ENCODE peak calls at places on chromosomes 2 and 18, in eight cellular contexts. One of them, this sample, is unnamed.

GRCh38 chr2:70561893-70562292 is 8.3 kb upstream of the TGFA start:
- DNase-seq in Karpas-422: no peak
- DNase-seq in heart left ventricle: no peak
- DNase-seq in CD4-positive, CD25-positive, alpha-beta regulatory T cell: no peak
- DNase-seq in fibroblast of pulmonary artery: no peak
- DNase-seq in neural progenitor cell: no peak
- DNase-seq in AG04449: no peak
- DNase-seq in fibroblast of lung: no peak
- DNase-seq in this sample: no peak

GRCh38 chr2:145563752-145564615 is 1044.1 kb upstream of the ZEB2 start:
- DNase-seq in neural progenitor cell: no peak
- DNase-seq in fibroblast of lung: peak
- DNase-seq in AG04449: no peak
- DNase-seq in fibroblast of pulmonary artery: no peak
- DNase-seq in heart left ventricle: no peak
- DNase-seq in Karpas-422: no peak
- DNase-seq in CD4-positive, CD25-positive, alpha-beta regulatory T cell: no peak
- DNase-seq in this sample: peak

GRCh38 chr2:25174192-25174861 is 5.9 kb upstream of the POMC start:
- DNase-seq in neural progenitor cell: no peak
- DNase-seq in fibroblast of lung: no peak
- DNase-seq in AG04449: no peak
- DNase-seq in fibroblast of pulmonary artery: no peak
- DNase-seq in CD4-positive, CD25-positive, alpha-beta regulatory T cell: no peak
- DNase-seq in heart left ventricle: no peak
- DNase-seq in Karpas-422: no peak
- DNase-seq in this sample: no peak

GRCh38 chr2:125516496-125517109 is 1139.4 kb upstream of the GYPC start:
- DNase-seq in fibroblast of pulmonary artery: peak
- DNase-seq in AG04449: no peak
- DNase-seq in Karpas-422: peak
- DNase-seq in neural progenitor cell: peak
- DNase-seq in fibroblast of lung: peak
- DNase-seq in CD4-positive, CD25-positive, alpha-beta regulatory T cell: no peak
- DNase-seq in heart left ventricle: no peak
- DNase-seq in this sample: no peak

GRCh38 chr2:237590272-237591020 is at the start of gene RAB17:
- DNase-seq in neural progenitor cell: no peak
- DNase-seq in Karpas-422: no peak
- DNase-seq in AG04449: peak
- DNase-seq in fibroblast of lung: peak
- DNase-seq in fibroblast of pulmonary artery: peak
- DNase-seq in heart left ventricle: no peak
- DNase-seq in CD4-positive, CD25-positive, alpha-beta regulatory T cell: no peak
- DNase-seq in this sample: no peak

GRCh38 chr18:9115984-9116383 is 13.5 kb downstream of the NDUFV2 start:
- DNase-seq in CD4-positive, CD25-positive, alpha-beta regulatory T cell: no peak
- DNase-seq in fibroblast of pulmonary artery: no peak
- DNase-seq in AG04449: no peak
- DNase-seq in Karpas-422: no peak
- DNase-seq in fibroblast of lung: no peak
- DNase-seq in heart left ventricle: no peak
- DNase-seq in neural progenitor cell: no peak
- DNase-seq in this sample: no peak

GRCh38 chr2:158211516-158211915 is 109.8 kb downstream of the UPP2 start:
- DNase-seq in CD4-positive, CD25-positive, alpha-beta regulatory T cell: no peak
- DNase-seq in AG04449: no peak
- DNase-seq in fibroblast of pulmonary artery: no peak
- DNase-seq in Karpas-422: no peak
- DNase-seq in neural progenitor cell: no peak
- DNase-seq in fibroblast of lung: peak
- DNase-seq in heart left ventricle: no peak
- DNase-seq in this sample: no peak

GRCh38 chr2:131045286-131045924 is 47.9 kb downstream of the FAM168B start:
- DNase-seq in neural progenitor cell: no peak
- DNase-seq in fibroblast of pulmonary artery: no peak
- DNase-seq in AG04449: no peak
- DNase-seq in CD4-positive, CD25-positive, alpha-beta regulatory T cell: no peak
- DNase-seq in heart left ventricle: no peak
- DNase-seq in fibroblast of lung: no peak
- DNase-seq in Karpas-422: no peak
- DNase-seq in this sample: no peak

GRCh38 chr2:233385489-233386044 is 31.3 kb downstream of the DGKD start:
- DNase-seq in AG04449: no peak
- DNase-seq in fibroblast of lung: peak
- DNase-seq in Karpas-422: no peak
- DNase-seq in fibroblast of pulmonary artery: no peak
- DNase-seq in heart left ventricle: no peak
- DNase-seq in CD4-positive, CD25-positive, alpha-beta regulatory T cell: peak
- DNase-seq in neural progenitor cell: no peak
- DNase-seq in this sample: no peak

GRCh38 chr2:119827866-119828507 is 68.3 kb downstream of the PTPN4 start:
- DNase-seq in CD4-positive, CD25-positive, alpha-beta regulatory T cell: no peak
- DNase-seq in neural progenitor cell: no peak
- DNase-seq in Karpas-422: no peak
- DNase-seq in heart left ventricle: no peak
- DNase-seq in AG04449: no peak
- DNase-seq in fibroblast of lung: peak
- DNase-seq in fibroblast of pulmonary artery: peak
- DNase-seq in this sample: no peak

GRCh38 chr2:151138507-151138906 is 123.2 kb downstream of the RBM43 start:
- DNase-seq in fibroblast of pulmonary artery: peak
- DNase-seq in fibroblast of lung: peak
- DNase-seq in AG04449: peak
- DNase-seq in heart left ventricle: no peak
- DNase-seq in neural progenitor cell: no peak
- DNase-seq in Karpas-422: no peak
- DNase-seq in CD4-positive, CD25-positive, alpha-beta regulatory T cell: no peak
- DNase-seq in this sample: peak

GRCh38 chr2:199282309-199282708 is 175.4 kb downstream of the SATB2 start:
- DNase-seq in AG04449: no peak
- DNase-seq in fibroblast of lung: no peak
- DNase-seq in CD4-positive, CD25-positive, alpha-beta regulatory T cell: no peak
- DNase-seq in fibroblast of pulmonary artery: no peak
- DNase-seq in heart left ventricle: no peak
- DNase-seq in Karpas-422: no peak
- DNase-seq in neural progenitor cell: no peak
- DNase-seq in this sample: no peak

GRCh38 chr18:79064228-79064627 is 5.0 kb upstream of the ATP9B start:
- DNase-seq in fibroblast of lung: no peak
- DNase-seq in CD4-positive, CD25-positive, alpha-beta regulatory T cell: no peak
- DNase-seq in heart left ventricle: no peak
- DNase-seq in Karpas-422: no peak
- DNase-seq in neural progenitor cell: no peak
- DNase-seq in AG04449: no peak
- DNase-seq in fibroblast of pulmonary artery: no peak
- DNase-seq in this sample: no peak

GRCh38 chr2:236673823-236674185 is 104.2 kb downstream of the ACKR3 start:
- DNase-seq in heart left ventricle: peak
- DNase-seq in fibroblast of pulmonary artery: no peak
- DNase-seq in CD4-positive, CD25-positive, alpha-beta regulatory T cell: no peak
- DNase-seq in AG04449: no peak
- DNase-seq in neural progenitor cell: no peak
- DNase-seq in Karpas-422: no peak
- DNase-seq in fibroblast of lung: no peak
- DNase-seq in this sample: no peak

GRCh38 chr2:217954469-217954868 is 48.3 kb downstream of the TNS1 start:
- DNase-seq in fibroblast of pulmonary artery: no peak
- DNase-seq in Karpas-422: no peak
- DNase-seq in fibroblast of lung: no peak
- DNase-seq in heart left ventricle: peak
- DNase-seq in neural progenitor cell: no peak
- DNase-seq in CD4-positive, CD25-positive, alpha-beta regulatory T cell: no peak
- DNase-seq in AG04449: no peak
- DNase-seq in this sample: no peak

GRCh38 chr2:174326880-174327558 is 7.7 kb upstream of the SP9 start:
- DNase-seq in neural progenitor cell: peak
- DNase-seq in Karpas-422: no peak
- DNase-seq in fibroblast of pulmonary artery: no peak
- DNase-seq in fibroblast of lung: no peak
- DNase-seq in heart left ventricle: no peak
- DNase-seq in AG04449: no peak
- DNase-seq in CD4-positive, CD25-positive, alpha-beta regulatory T cell: no peak
- DNase-seq in this sample: no peak

GRCh38 chr2:174328309-174329156 is 6.2 kb upstream of the SP9 start:
- DNase-seq in CD4-positive, CD25-positive, alpha-beta regulatory T cell: no peak
- DNase-seq in fibroblast of lung: no peak
- DNase-seq in neural progenitor cell: peak
- DNase-seq in fibroblast of pulmonary artery: no peak
- DNase-seq in Karpas-422: no peak
- DNase-seq in AG04449: no peak
- DNase-seq in heart left ventricle: no peak
- DNase-seq in this sample: no peak

GRCh38 chr2:174325932-174326879 is 8.5 kb upstream of the SP9 start:
- DNase-seq in fibroblast of lung: peak
- DNase-seq in heart left ventricle: peak
- DNase-seq in neural progenitor cell: peak
- DNase-seq in AG04449: no peak
- DNase-seq in Karpas-422: peak
- DNase-seq in fibroblast of pulmonary artery: no peak
- DNase-seq in CD4-positive, CD25-positive, alpha-beta regulatory T cell: no peak
- DNase-seq in this sample: no peak

GRCh38 chr2:174327958-174328308 is 6.8 kb upstream of the SP9 start:
- DNase-seq in fibroblast of pulmonary artery: no peak
- DNase-seq in AG04449: no peak
- DNase-seq in CD4-positive, CD25-positive, alpha-beta regulatory T cell: no peak
- DNase-seq in neural progenitor cell: peak
- DNase-seq in fibroblast of lung: no peak
- DNase-seq in Karpas-422: no peak
- DNase-seq in heart left ventricle: no peak
- DNase-seq in this sample: no peak

GRCh38 chr2:174327559-174327897 is 7.2 kb upstream of the SP9 start:
- DNase-seq in Karpas-422: no peak
- DNase-seq in fibroblast of pulmonary artery: no peak
- DNase-seq in CD4-positive, CD25-positive, alpha-beta regulatory T cell: no peak
- DNase-seq in neural progenitor cell: no peak
- DNase-seq in fibroblast of lung: no peak
- DNase-seq in heart left ventricle: no peak
- DNase-seq in AG04449: no peak
- DNase-seq in this sample: no peak
- H3K4me3 ChIP-seq in Karpas-422: no peak
- H3K4me3 ChIP-seq in fibroblast of pulmonary artery: no peak
- H3K4me3 ChIP-seq in CD4-positive, CD25-positive, alpha-beta regulatory T cell: no peak
- H3K4me3 ChIP-seq in neural progenitor cell: peak
- H3K4me3 ChIP-seq in fibroblast of lung: no peak
- H3K4me3 ChIP-seq in heart left ventricle: no peak
- H3K4me3 ChIP-seq in AG04449: no peak
- H3K4me3 ChIP-seq in this sample: no peak

GRCh38 chr2:68732533-68732932 is 2.1 kb upstream of the ARHGAP25 start:
- DNase-seq in fibroblast of lung: no peak
- DNase-seq in fibroblast of pulmonary artery: no peak
- DNase-seq in neural progenitor cell: no peak
- DNase-seq in Karpas-422: no peak
- DNase-seq in CD4-positive, CD25-positive, alpha-beta regulatory T cell: no peak
- DNase-seq in heart left ventricle: no peak
- DNase-seq in AG04449: no peak
- DNase-seq in this sample: no peak

GRCh38 chr2:68736086-68736485 is 1.5 kb downstream of the ARHGAP25 start:
- DNase-seq in neural progenitor cell: no peak
- DNase-seq in Karpas-422: peak
- DNase-seq in CD4-positive, CD25-positive, alpha-beta regulatory T cell: no peak
- DNase-seq in fibroblast of pulmonary artery: no peak
- DNase-seq in heart left ventricle: no peak
- DNase-seq in AG04449: no peak
- DNase-seq in fibroblast of lung: no peak
- DNase-seq in this sample: no peak

GRCh38 chr2:68733365-68733764 is 1.2 kb upstream of the ARHGAP25 start:
- DNase-seq in neural progenitor cell: no peak
- DNase-seq in Karpas-422: peak
- DNase-seq in fibroblast of lung: no peak
- DNase-seq in fibroblast of pulmonary artery: no peak
- DNase-seq in CD4-positive, CD25-positive, alpha-beta regulatory T cell: no peak
- DNase-seq in AG04449: no peak
- DNase-seq in heart left ventricle: no peak
- DNase-seq in this sample: no peak

GRCh38 chr2:68734688-68735525 is at the start of gene ARHGAP25:
- DNase-seq in heart left ventricle: peak
- DNase-seq in fibroblast of lung: no peak
- DNase-seq in CD4-positive, CD25-positive, alpha-beta regulatory T cell: peak
- DNase-seq in neural progenitor cell: no peak
- DNase-seq in Karpas-422: peak
- DNase-seq in fibroblast of pulmonary artery: no peak
- DNase-seq in AG04449: no peak
- DNase-seq in this sample: no peak

GRCh38 chr2:68734176-68734575 is 435 bp upstream of the ARHGAP25 start:
- DNase-seq in Karpas-422: peak
- DNase-seq in heart left ventricle: no peak
- DNase-seq in fibroblast of pulmonary artery: no peak
- DNase-seq in CD4-positive, CD25-positive, alpha-beta regulatory T cell: no peak
- DNase-seq in neural progenitor cell: no peak
- DNase-seq in fibroblast of lung: no peak
- DNase-seq in AG04449: no peak
- DNase-seq in this sample: no peak
- H3K4me3 ChIP-seq in Karpas-422: peak
- H3K4me3 ChIP-seq in heart left ventricle: no peak
- H3K4me3 ChIP-seq in fibroblast of pulmonary artery: no peak
- H3K4me3 ChIP-seq in CD4-positive, CD25-positive, alpha-beta regulatory T cell: peak
- H3K4me3 ChIP-seq in neural progenitor cell: no peak
- H3K4me3 ChIP-seq in fibroblast of lung: no peak
- H3K4me3 ChIP-seq in AG04449: no peak
- H3K4me3 ChIP-seq in this sample: no peak

DNA sequence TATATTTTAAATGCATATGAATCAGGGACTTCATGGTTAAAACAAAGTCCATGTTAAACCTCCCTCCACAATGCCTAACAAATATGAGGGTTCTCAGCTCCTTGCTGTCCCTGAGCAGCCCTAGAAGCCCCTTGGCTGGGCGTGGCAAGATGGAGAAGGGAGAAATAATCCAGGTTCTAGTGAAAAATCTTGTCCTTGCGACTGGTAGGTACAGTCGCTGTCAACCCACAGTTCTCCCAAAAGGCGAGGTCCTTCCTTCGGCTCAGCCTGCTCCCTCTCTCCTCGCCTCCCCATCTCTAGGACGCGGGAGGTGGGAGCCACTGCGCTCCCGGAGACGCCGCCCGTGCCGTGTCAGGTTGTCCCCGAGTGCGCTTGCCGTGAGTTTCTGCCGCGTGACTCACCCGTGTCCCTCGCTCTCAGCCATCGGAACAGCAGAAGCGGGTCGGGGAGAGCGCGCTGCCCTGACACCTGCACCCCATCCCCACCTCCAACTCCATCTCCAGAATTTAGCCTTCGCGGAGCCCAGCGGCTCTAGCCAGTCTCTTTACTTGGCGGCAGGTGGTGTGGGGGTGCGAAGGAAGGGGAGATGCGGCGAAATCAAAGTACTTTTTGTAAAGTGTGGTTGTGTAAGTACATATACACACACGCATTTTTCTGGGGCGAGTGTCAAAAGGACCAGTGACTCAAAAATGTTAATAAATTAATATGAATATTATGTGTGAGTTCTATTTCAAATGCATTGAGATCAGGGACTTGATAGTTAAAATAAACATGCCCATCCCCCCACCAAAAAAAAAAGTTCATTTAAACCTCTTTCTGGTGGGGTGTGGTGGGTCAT is 65.1 kb upstream of the TMEM17 start:
- DNase-seq in neural progenitor cell: peak
- DNase-seq in fibroblast of pulmonary artery: no peak
- DNase-seq in heart left ventricle: no peak
- DNase-seq in AG04449: no peak
- DNase-seq in Karpas-422: no peak
- DNase-seq in fibroblast of lung: no peak
- DNase-seq in CD4-positive, CD25-positive, alpha-beta regulatory T cell: no peak
- DNase-seq in this sample: no peak
- H3K4me3 ChIP-seq in neural progenitor cell: peak
- H3K4me3 ChIP-seq in fibroblast of pulmonary artery: peak
- H3K4me3 ChIP-seq in heart left ventricle: no peak
- H3K4me3 ChIP-seq in AG04449: peak
- H3K4me3 ChIP-seq in Karpas-422: no peak
- H3K4me3 ChIP-seq in fibroblast of lung: peak
- H3K4me3 ChIP-seq in CD4-positive, CD25-positive, alpha-beta regulatory T cell: no peak
- H3K4me3 ChIP-seq in this sample: peak

GRCh38 chr18:59902180-59902992 is 2.6 kb downstream of the PMAIP1 start:
- DNase-seq in AG04449: no peak
- DNase-seq in Karpas-422: no peak
- DNase-seq in fibroblast of lung: peak
- DNase-seq in heart left ventricle: no peak
- DNase-seq in fibroblast of pulmonary artery: peak
- DNase-seq in CD4-positive, CD25-positive, alpha-beta regulatory T cell: peak
- DNase-seq in neural progenitor cell: no peak
- DNase-seq in this sample: peak
- H3K4me3 ChIP-seq in AG04449: no peak
- H3K4me3 ChIP-seq in Karpas-422: peak
- H3K4me3 ChIP-seq in fibroblast of lung: peak
- H3K4me3 ChIP-seq in heart left ventricle: no peak
- H3K4me3 ChIP-seq in fibroblast of pulmonary artery: peak
- H3K4me3 ChIP-seq in CD4-positive, CD25-positive, alpha-beta regulatory T cell: peak
- H3K4me3 ChIP-seq in neural progenitor cell: no peak
- H3K4me3 ChIP-seq in this sample: peak